ENCODE peak calls at places on chromosomes 1 and 21, in four cellular contexts. D is EH; W is right lobe of liver; R is stimulated activated CD4-positive, alpha-beta T cell treated with anti-CD3 and anti-CD28 coated beads, Interleukin-4, amount 100 ng/mL, for 48 hours. F is an unnamed sample.

GRCh38 chr1:19969898-19970660 is 9.3 kb downstream of the PLA2G2A start:
- DNase-seq in D (no peak), W (no peak), R (no peak), F (no peak)

GRCh38 chr1:224684920-224685547 is 68.9 kb downstream of the CNIH3 start:
- DNase-seq in R (no peak), D (no peak), W (no peak), F (no peak)

GRCh38 chr1:8910914-8911313 is 32.4 kb upstream of the ENO1 start:
- DNase-seq in W (no peak), R (no peak), D (no peak), F (no peak)

GRCh38 chr1:77829851-77830250 is 50.4 kb downstream of the MIGA1 start:
- DNase-seq in R (no peak), W (no peak), D (peak), F (no peak)

GRCh38 chr1:163035791-163036249 is 33.3 kb upstream of the RGS4 start:
- DNase-seq in D (peak), W (no peak), R (no peak), F (peak)

GRCh38 chr1:28577738-28578536 is 14.1 kb upstream of the RAB42 start:
- DNase-seq in W (no peak), D (peak), R (no peak), F (no peak)

GRCh38 chr1:233299450-233299849 is 3.9 kb upstream of the PCNX2 start:
- DNase-seq in W (no peak), D (no peak), R (no peak), F (no peak)

GRCh38 chr21:45156459-45156858 is 82.1 kb downstream of the ADARB1 start:
- DNase-seq in R (no peak), W (no peak), D (no peak), F (no peak)

GRCh38 chr1:2584822-2585317 is 1.7 kb upstream of the PRXL2B start:
- DNase-seq in D (no peak), R (no peak), W (no peak), F (no peak)

GRCh38 chr1:172914517-172915144 is 136.1 kb downstream of the TNFSF18 start:
- DNase-seq in D (peak), R (no peak), W (no peak), F (no peak)

GRCh38 chr1:115838805-115839705 is 1.9 kb downstream of the NHLH2 start:
- DNase-seq in R (no peak), D (peak), W (no peak), F (no peak)

GRCh38 chr21:22536511-22536910 is 1538.3 kb downstream of the NCAM2 start:
- DNase-seq in W (no peak), R (no peak), D (no peak), F (no peak)

GRCh38 chr1:117392776-117393175 is 25.5 kb downstream of the MAN1A2 start:
- DNase-seq in D (peak), W (no peak), R (no peak), F (no peak)

GRCh38 chr21:42677339-42678117 is 24.1 kb downstream of the PDE9A start:
- DNase-seq in W (no peak), D (peak), R (no peak), F (no peak)

GRCh38 chr1:226424228-226425003 is 16.5 kb upstream of the PARP1 start:
- DNase-seq in R (no peak), W (no peak), D (peak), F (peak)

GRCh38 chr1:7558041-7558461 is 213.0 kb upstream of the VAMP3 start:
- DNase-seq in W (no peak), D (no peak), R (no peak), F (no peak)

GRCh38 chr1:68197891-68198290 is 34.4 kb downstream of the WLS start:
- DNase-seq in W (no peak), R (no peak), D (no peak), F (no peak)

GRCh38 chr1:158067651-158068050 is 74.2 kb downstream of the KIRREL1 start:
- DNase-seq in R (no peak), D (peak), W (no peak), F (no peak)

GRCh38 chr1:151398691-151399065 is 695 bp upstream of the PSMB4 start:
- DNase-seq in D (no peak), W (no peak), R (no peak), F (no peak)

GRCh38 chr1:97849350-97850339 is 71.2 kb downstream of the DPYD start:
- DNase-seq in R (no peak), W (no peak), D (peak), F (peak)

GRCh38 chr1:159900086-159900680 is at the start of gene CFAP45:
- DNase-seq in D (peak), W (peak), R (no peak), F (no peak)

GRCh38 chr1:4584471-4584870 is 69.9 kb upstream of the AJAP1 start:
- DNase-seq in R (no peak), W (no peak), D (no peak), F (no peak)

GRCh38 chr1:234089396-234089795 is 184.9 kb downstream of the SLC35F3 start:
- DNase-seq in R (no peak), D (no peak), W (no peak), F (no peak)

GRCh38 chr1:40316595-40317393 is at the start of gene COL9A2:
- DNase-seq in D (peak), W (no peak), R (no peak), F (no peak)

GRCh38 chr1:23133587-23133986 is 35.1 kb downstream of the LUZP1 start:
- DNase-seq in W (no peak), R (no peak), D (no peak), F (no peak)

GRCh38 chr1:230792691-230793462 is 45.7 kb downstream of the CAPN9 start:
- DNase-seq in R (no peak), D (peak), W (no peak), F (no peak)

GRCh38 chr1:22414244-22414751 is 37.4 kb upstream of the ZBTB40 start:
- DNase-seq in R (no peak), D (peak), W (peak), F (no peak)

GRCh38 chr21:39385299-39386145 is 36.6 kb upstream of the HMGN1 start:
- DNase-seq in D (peak), W (peak), R (peak), F (no peak)

GRCh38 chr1:57404914-57405313 is 18.9 kb downstream of the DAB1 start:
- DNase-seq in R (no peak), D (peak), W (no peak), F (no peak)

GRCh38 chr1:40450491-40451237 is 388 bp downstream of the ZFP69B start:
- DNase-seq in R (peak), W (no peak), D (peak), F (no peak)

GRCh38 chr1:209926045-209926444 is 12.0 kb upstream of the SYT14 start:
- DNase-seq in W (no peak), R (no peak), D (peak), F (no peak)

GRCh38 chr1:18913065-18913502 is 10.7 kb upstream of the ALDH4A1 start:
- DNase-seq in W (peak), R (peak), D (peak), F (peak)

GRCh38 chr1:2466834-2467554 is 9.1 kb upstream of the PLCH2 start:
- DNase-seq in W (no peak), R (peak), D (no peak), F (peak)